ENCODE peak calls at places on chromosomes 1 and 21, in nine cellular contexts. One of them, this sample, is unnamed.

GRCh38 chr1:27999055-27999454 is 39.3 kb downstream of the XKR8 start:
- DNase-seq in OCI-LY7: no peak
- DNase-seq in substantia nigra: no peak
- DNase-seq in endothelial cell of umbilical vein: no peak
- DNase-seq in CD8-positive, alpha-beta memory T cell: no peak
- DNase-seq in lung: no peak
- DNase-seq in CD8-positive, alpha-beta T cell: no peak
- DNase-seq in heart left ventricle: no peak
- DNase-seq in uterus: no peak
- DNase-seq in this sample: no peak

GRCh38 chr21:29056005-29056404 is 17.4 kb downstream of the CCT8 start:
- DNase-seq in OCI-LY7: no peak
- DNase-seq in substantia nigra: no peak
- DNase-seq in endothelial cell of umbilical vein: no peak
- DNase-seq in CD8-positive, alpha-beta memory T cell: no peak
- DNase-seq in lung: no peak
- DNase-seq in CD8-positive, alpha-beta T cell: no peak
- DNase-seq in heart left ventricle: no peak
- DNase-seq in uterus: no peak
- DNase-seq in this sample: no peak

GRCh38 chr1:165857046-165857801 is 29.8 kb downstream of the UCK2 start:
- DNase-seq in OCI-LY7: no peak
- DNase-seq in substantia nigra: no peak
- DNase-seq in endothelial cell of umbilical vein: no peak
- DNase-seq in CD8-positive, alpha-beta memory T cell: no peak
- DNase-seq in lung: no peak
- DNase-seq in CD8-positive, alpha-beta T cell: no peak
- DNase-seq in heart left ventricle: no peak
- DNase-seq in uterus: no peak
- DNase-seq in this sample: peak; percentile 67

GRCh38 chr1:201570158-201570885 is 31.4 kb downstream of the NAV1 start:
- DNase-seq in OCI-LY7: no peak
- DNase-seq in substantia nigra: no peak
- DNase-seq in endothelial cell of umbilical vein: no peak
- DNase-seq in CD8-positive, alpha-beta memory T cell: no peak
- DNase-seq in lung: no peak
- DNase-seq in CD8-positive, alpha-beta T cell: no peak
- DNase-seq in heart left ventricle: no peak
- DNase-seq in uterus: no peak
- DNase-seq in this sample: no peak

GRCh38 chr1:174818951-174819350 is 180.8 kb upstream of the CACYBP start:
- DNase-seq in OCI-LY7: no peak
- DNase-seq in substantia nigra: no peak
- DNase-seq in endothelial cell of umbilical vein: no peak
- DNase-seq in CD8-positive, alpha-beta memory T cell: no peak
- DNase-seq in lung: no peak
- DNase-seq in CD8-positive, alpha-beta T cell: no peak
- DNase-seq in heart left ventricle: peak; percentile 51
- DNase-seq in uterus: no peak
- DNase-seq in this sample: no peak

GRCh38 chr1:154420172-154420571 is 15.0 kb downstream of the IL6R start:
- DNase-seq in OCI-LY7: no peak
- DNase-seq in substantia nigra: peak; percentile 32
- DNase-seq in endothelial cell of umbilical vein: peak; percentile 95
- DNase-seq in CD8-positive, alpha-beta memory T cell: peak; percentile 47
- DNase-seq in lung: peak; percentile 68
- DNase-seq in CD8-positive, alpha-beta T cell: peak; percentile 21
- DNase-seq in heart left ventricle: peak; percentile 84
- DNase-seq in uterus: peak; percentile 89
- DNase-seq in this sample: peak; percentile 98

GRCh38 chr1:235708390-235708962 is 58.9 kb upstream of the GNG4 start:
- DNase-seq in OCI-LY7: no peak
- DNase-seq in substantia nigra: no peak
- DNase-seq in endothelial cell of umbilical vein: no peak
- DNase-seq in CD8-positive, alpha-beta memory T cell: no peak
- DNase-seq in lung: no peak
- DNase-seq in CD8-positive, alpha-beta T cell: no peak
- DNase-seq in heart left ventricle: no peak
- DNase-seq in uterus: no peak
- DNase-seq in this sample: no peak

GRCh38 chr1:6414443-6414844 is 5.3 kb downstream of the HES2 start:
- DNase-seq in OCI-LY7: peak; percentile 43
- DNase-seq in substantia nigra: no peak
- DNase-seq in endothelial cell of umbilical vein: peak; percentile 52
- DNase-seq in CD8-positive, alpha-beta memory T cell: no peak
- DNase-seq in lung: no peak
- DNase-seq in CD8-positive, alpha-beta T cell: no peak
- DNase-seq in heart left ventricle: no peak
- DNase-seq in uterus: no peak
- DNase-seq in this sample: no peak

GRCh38 chr1:68758666-68759209 is 261.9 kb upstream of the DEPDC1 start:
- DNase-seq in OCI-LY7: no peak
- DNase-seq in substantia nigra: no peak
- DNase-seq in endothelial cell of umbilical vein: no peak
- DNase-seq in CD8-positive, alpha-beta memory T cell: no peak
- DNase-seq in lung: no peak
- DNase-seq in CD8-positive, alpha-beta T cell: no peak
- DNase-seq in heart left ventricle: no peak
- DNase-seq in uterus: no peak
- DNase-seq in this sample: no peak

GRCh38 chr1:14737561-14738094 is 139.1 kb downstream of the KAZN start:
- DNase-seq in OCI-LY7: peak; percentile 86
- DNase-seq in substantia nigra: no peak
- DNase-seq in endothelial cell of umbilical vein: no peak
- DNase-seq in CD8-positive, alpha-beta memory T cell: no peak
- DNase-seq in lung: no peak
- DNase-seq in CD8-positive, alpha-beta T cell: no peak
- DNase-seq in heart left ventricle: no peak
- DNase-seq in uterus: no peak
- DNase-seq in this sample: no peak

GRCh38 chr1:18315449-18315848 is 165.3 kb upstream of the KLHDC7A start:
- DNase-seq in OCI-LY7: no peak
- DNase-seq in substantia nigra: no peak
- DNase-seq in endothelial cell of umbilical vein: no peak
- DNase-seq in CD8-positive, alpha-beta memory T cell: no peak
- DNase-seq in lung: no peak
- DNase-seq in CD8-positive, alpha-beta T cell: no peak
- DNase-seq in heart left ventricle: no peak
- DNase-seq in uterus: no peak
- DNase-seq in this sample: no peak

GRCh38 chr1:38071530-38072266 is 25.1 kb upstream of the POU3F1 start:
- DNase-seq in OCI-LY7: peak; percentile 28
- DNase-seq in substantia nigra: no peak
- DNase-seq in endothelial cell of umbilical vein: peak; percentile 28
- DNase-seq in CD8-positive, alpha-beta memory T cell: no peak
- DNase-seq in lung: no peak
- DNase-seq in CD8-positive, alpha-beta T cell: no peak
- DNase-seq in heart left ventricle: no peak
- DNase-seq in uterus: no peak
- DNase-seq in this sample: no peak

GRCh38 chr1:161531986-161532875 is 7.9 kb downstream of the HSPA6 start:
- DNase-seq in OCI-LY7: no peak
- DNase-seq in substantia nigra: no peak
- DNase-seq in endothelial cell of umbilical vein: no peak
- DNase-seq in CD8-positive, alpha-beta memory T cell: no peak
- DNase-seq in lung: no peak
- DNase-seq in CD8-positive, alpha-beta T cell: no peak
- DNase-seq in heart left ventricle: no peak
- DNase-seq in uterus: no peak
- DNase-seq in this sample: no peak

GRCh38 chr1:110341146-110341871 is 2.1 kb downstream of the RBM15 start:
- DNase-seq in OCI-LY7: no peak
- DNase-seq in substantia nigra: no peak
- DNase-seq in endothelial cell of umbilical vein: no peak
- DNase-seq in CD8-positive, alpha-beta memory T cell: no peak
- DNase-seq in lung: no peak
- DNase-seq in CD8-positive, alpha-beta T cell: no peak
- DNase-seq in heart left ventricle: no peak
- DNase-seq in uterus: no peak
- DNase-seq in this sample: no peak

GRCh38 chr1:5836776-5837440 is 155.3 kb downstream of the NPHP4 start:
- DNase-seq in OCI-LY7: no peak
- DNase-seq in substantia nigra: no peak
- DNase-seq in endothelial cell of umbilical vein: no peak
- DNase-seq in CD8-positive, alpha-beta memory T cell: no peak
- DNase-seq in lung: no peak
- DNase-seq in CD8-positive, alpha-beta T cell: no peak
- DNase-seq in heart left ventricle: no peak
- DNase-seq in uterus: no peak
- DNase-seq in this sample: no peak

GRCh38 chr1:186854102-186854501 is 25.4 kb downstream of the PLA2G4A start:
- DNase-seq in OCI-LY7: no peak
- DNase-seq in substantia nigra: no peak
- DNase-seq in endothelial cell of umbilical vein: peak; percentile 78
- DNase-seq in CD8-positive, alpha-beta memory T cell: no peak
- DNase-seq in lung: no peak
- DNase-seq in CD8-positive, alpha-beta T cell: no peak
- DNase-seq in heart left ventricle: no peak
- DNase-seq in uterus: no peak
- DNase-seq in this sample: no peak

DNA sequence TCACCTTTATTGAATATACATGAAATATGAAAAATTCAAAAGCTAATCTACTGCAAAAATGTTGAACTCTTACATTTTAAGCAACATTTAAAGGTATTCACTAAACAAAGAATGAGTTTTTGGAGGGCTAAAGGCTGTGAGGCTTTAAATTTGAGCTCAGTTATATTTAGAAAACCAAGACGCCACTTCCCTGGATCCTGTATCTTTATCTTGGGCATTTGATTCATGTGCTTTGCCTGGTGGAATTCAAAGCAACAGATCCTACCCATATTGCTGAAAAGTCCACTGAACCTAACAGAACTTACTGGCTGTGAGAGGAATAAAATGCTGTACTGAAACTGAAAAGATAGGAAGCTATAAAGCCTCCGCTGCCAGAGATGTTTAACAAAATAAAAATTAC is 14.3 kb downstream of the FOXJ3 start:
- DNase-seq in OCI-LY7: no peak
- DNase-seq in substantia nigra: no peak
- DNase-seq in endothelial cell of umbilical vein: no peak
- DNase-seq in CD8-positive, alpha-beta memory T cell: no peak
- DNase-seq in lung: no peak
- DNase-seq in CD8-positive, alpha-beta T cell: no peak
- DNase-seq in heart left ventricle: no peak
- DNase-seq in uterus: no peak
- DNase-seq in this sample: no peak
- H3K27ac ChIP-seq in OCI-LY7: no peak overlapping the region
- H3K27ac ChIP-seq in substantia nigra: no peak overlapping the region
- H3K27ac ChIP-seq in endothelial cell of umbilical vein: no peak overlapping the region
- H3K27ac ChIP-seq in CD8-positive, alpha-beta memory T cell: no peak overlapping the region
- H3K27ac ChIP-seq in lung: no peak overlapping the region
- H3K27ac ChIP-seq in CD8-positive, alpha-beta T cell: no peak overlapping the region
- H3K27ac ChIP-seq in heart left ventricle: peak overlapping the region; percentile 69
- H3K27ac ChIP-seq in uterus: peak overlapping the region; percentile 53
- H3K27ac ChIP-seq in this sample: no peak overlapping the region

GRCh38 chr1:156696755-156697154 is 8.6 kb downstream of the CRABP2 start:
- DNase-seq in OCI-LY7: no peak
- DNase-seq in substantia nigra: no peak
- DNase-seq in endothelial cell of umbilical vein: no peak
- DNase-seq in CD8-positive, alpha-beta memory T cell: no peak
- DNase-seq in lung: no peak
- DNase-seq in CD8-positive, alpha-beta T cell: no peak
- DNase-seq in heart left ventricle: no peak
- DNase-seq in uterus: no peak
- DNase-seq in this sample: no peak

GRCh38 chr1:156692409-156692957 is 12.9 kb downstream of the CRABP2 start:
- DNase-seq in OCI-LY7: no peak
- DNase-seq in substantia nigra: no peak
- DNase-seq in endothelial cell of umbilical vein: no peak
- DNase-seq in CD8-positive, alpha-beta memory T cell: no peak
- DNase-seq in lung: no peak
- DNase-seq in CD8-positive, alpha-beta T cell: no peak
- DNase-seq in heart left ventricle: no peak
- DNase-seq in uterus: no peak
- DNase-seq in this sample: no peak

GRCh38 chr1:156693858-156694562 is 11.4 kb downstream of the CRABP2 start:
- DNase-seq in OCI-LY7: no peak
- DNase-seq in substantia nigra: no peak
- DNase-seq in endothelial cell of umbilical vein: no peak
- DNase-seq in CD8-positive, alpha-beta memory T cell: no peak
- DNase-seq in lung: no peak
- DNase-seq in CD8-positive, alpha-beta T cell: no peak
- DNase-seq in heart left ventricle: no peak
- DNase-seq in uterus: no peak
- DNase-seq in this sample: no peak

GRCh38 chr1:156692958-156693857 is 12.2 kb downstream of the CRABP2 start:
- DNase-seq in OCI-LY7: peak; percentile 55
- DNase-seq in substantia nigra: no peak
- DNase-seq in endothelial cell of umbilical vein: no peak
- DNase-seq in CD8-positive, alpha-beta memory T cell: no peak
- DNase-seq in lung: peak; percentile 51
- DNase-seq in CD8-positive, alpha-beta T cell: no peak
- DNase-seq in heart left ventricle: no peak
- DNase-seq in uterus: no peak
- DNase-seq in this sample: no peak

GRCh38 chr1:156694563-156694962 is 10.8 kb downstream of the CRABP2 start:
- DNase-seq in OCI-LY7: no peak
- DNase-seq in substantia nigra: no peak
- DNase-seq in endothelial cell of umbilical vein: no peak
- DNase-seq in CD8-positive, alpha-beta memory T cell: no peak
- DNase-seq in lung: no peak
- DNase-seq in CD8-positive, alpha-beta T cell: no peak
- DNase-seq in heart left ventricle: no peak
- DNase-seq in uterus: no peak
- DNase-seq in this sample: no peak
- H3K27ac ChIP-seq in OCI-LY7: no peak overlapping the region
- H3K27ac ChIP-seq in substantia nigra: no peak overlapping the region
- H3K27ac ChIP-seq in endothelial cell of umbilical vein: no peak overlapping the region
- H3K27ac ChIP-seq in CD8-positive, alpha-beta memory T cell: peak overlapping the region; percentile 74
- H3K27ac ChIP-seq in lung: no peak overlapping the region
- H3K27ac ChIP-seq in CD8-positive, alpha-beta T cell: no peak overlapping the region
- H3K27ac ChIP-seq in heart left ventricle: no peak overlapping the region
- H3K27ac ChIP-seq in uterus: no peak overlapping the region
- H3K27ac ChIP-seq in this sample: no peak overlapping the region

DNA sequence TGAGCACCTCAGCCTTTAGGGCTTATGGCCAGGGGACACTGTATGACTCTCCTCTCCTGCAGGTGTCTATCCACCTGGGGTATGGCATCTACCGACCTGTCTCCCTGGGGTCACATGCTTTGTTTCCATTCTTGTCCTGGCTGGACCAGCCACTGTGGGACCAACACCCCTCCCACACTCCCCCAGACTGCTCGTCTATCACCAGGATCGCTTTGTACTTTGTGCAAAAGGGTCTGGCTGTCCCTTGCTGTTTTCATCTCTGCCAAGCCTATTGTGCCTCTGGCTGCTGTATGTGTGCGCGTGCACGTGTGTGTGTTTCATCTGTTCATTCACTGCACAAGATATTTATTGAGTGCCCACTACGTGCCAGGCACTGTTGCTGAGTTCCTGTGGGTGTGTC is 25.5 kb downstream of the ETNK2 start:
- DNase-seq in OCI-LY7: no peak
- DNase-seq in substantia nigra: no peak
- DNase-seq in endothelial cell of umbilical vein: no peak
- DNase-seq in CD8-positive, alpha-beta memory T cell: no peak
- DNase-seq in lung: no peak
- DNase-seq in CD8-positive, alpha-beta T cell: no peak
- DNase-seq in heart left ventricle: no peak
- DNase-seq in uterus: no peak
- DNase-seq in this sample: no peak
- H3K27ac ChIP-seq in OCI-LY7: no peak overlapping the region
- H3K27ac ChIP-seq in substantia nigra: peak overlapping the region; percentile 59
- H3K27ac ChIP-seq in endothelial cell of umbilical vein: no peak overlapping the region
- H3K27ac ChIP-seq in CD8-positive, alpha-beta memory T cell: no peak overlapping the region
- H3K27ac ChIP-seq in lung: peak overlapping the region; percentile 37
- H3K27ac ChIP-seq in CD8-positive, alpha-beta T cell: no peak overlapping the region
- H3K27ac ChIP-seq in heart left ventricle: no peak overlapping the region
- H3K27ac ChIP-seq in uterus: peak overlapping the region; percentile 76
- H3K27ac ChIP-seq in this sample: no peak overlapping the region

GRCh38 chr1:116739371-116740007 is 14.7 kb upstream of the CD2 start:
- DNase-seq in OCI-LY7: no peak
- DNase-seq in substantia nigra: no peak
- DNase-seq in endothelial cell of umbilical vein: no peak
- DNase-seq in CD8-positive, alpha-beta memory T cell: no peak
- DNase-seq in lung: no peak
- DNase-seq in CD8-positive, alpha-beta T cell: no peak
- DNase-seq in heart left ventricle: no peak
- DNase-seq in uterus: no peak
- DNase-seq in this sample: no peak
- H3K27ac ChIP-seq in OCI-LY7: peak overlapping the region; percentile 19
- H3K27ac ChIP-seq in substantia nigra: no peak overlapping the region
- H3K27ac ChIP-seq in endothelial cell of umbilical vein: no peak overlapping the region
- H3K27ac ChIP-seq in CD8-positive, alpha-beta memory T cell: peak overlapping the region; percentile 79
- H3K27ac ChIP-seq in lung: no peak overlapping the region
- H3K27ac ChIP-seq in CD8-positive, alpha-beta T cell: peak overlapping the region; percentile 59
- H3K27ac ChIP-seq in heart left ventricle: no peak overlapping the region
- H3K27ac ChIP-seq in uterus: no peak overlapping the region
- H3K27ac ChIP-seq in this sample: no peak overlapping the region

This sample was measured in adrenal gland.